ENCODE peak calls at places on chromosome 9, in five cellular contexts. G is stimulated activated CD8-positive, alpha-beta memory T cell treated with anti-CD3 and anti-CD28 coated beads, Interleukin-4, amount 100 ng/mL, for 4 hours; M is NCI-H1694 treated with DMSO at 0.1 percent for 48 hours; S is ELR; A is aorta. C is an unnamed sample.

GRCh38 chr9:133114886-133115603 is 6.0 kb downstream of the RALGDS start:
- DNase-seq in G (no peak), M (no peak), S (no peak), A (peak; percentile 74), C (no peak)

GRCh38 chr9:105067895-105068580 is 140.1 kb upstream of the ABCA1 start:
- DNase-seq in G (no peak), M (no peak), S (peak; percentile 83), A (no peak), C (no peak)

GRCh38 chr9:86287013-86287412 is 4.7 kb upstream of the ISCA1 start:
- DNase-seq in G (no peak), M (peak; percentile 71), S (peak; percentile 68), A (no peak), C (peak; percentile 62)

GRCh38 chr9:105064248-105065118 is 136.5 kb upstream of the ABCA1 start:
- DNase-seq in G (no peak), M (peak; percentile 69), S (peak; percentile 93), A (peak; percentile 88), C (peak; percentile 97)

GRCh38 chr9:125486576-125486975 is 220.4 kb downstream of the MAPKAP1 start:
- DNase-seq in G (no peak), M (no peak), S (no peak), A (no peak), C (no peak)

GRCh38 chr9:135038826-135039225 is 48.6 kb upstream of the OLFM1 start:
- DNase-seq in G (no peak), M (no peak), S (no peak), A (no peak), C (no peak)

GRCh38 chr9:87834357-87834756 is 48.3 kb upstream of the SPATA31E1 start:
- DNase-seq in G (no peak), M (no peak), S (no peak), A (no peak), C (peak; percentile 72)

GRCh38 chr9:78707481-78707977 is 410.6 kb downstream of the PSAT1 start:
- DNase-seq in G (no peak), M (no peak), S (peak; percentile 76), A (no peak), C (no peak)

GRCh38 chr9:94787268-94787667 is 60.8 kb downstream of the AOPEP start:
- DNase-seq in G (no peak), M (no peak), S (no peak), A (no peak), C (no peak)

GRCh38 chr9:37259906-37260305 is 139.5 kb downstream of the ZCCHC7 start:
- DNase-seq in G (no peak), M (no peak), S (no peak), A (no peak), C (no peak)

GRCh38 chr9:72442212-72442607 is 77.2 kb upstream of the ZFAND5 start:
- DNase-seq in G (no peak), M (no peak), S (peak; percentile 94), A (no peak), C (no peak)

GRCh38 chr9:130715270-130716077 is 21.9 kb downstream of the EXOSC2 start:
- DNase-seq in G (no peak), M (no peak), S (peak; percentile 83), A (no peak), C (no peak)

GRCh38 chr9:137797206-137798120 is 80.1 kb upstream of the CACNA1B start:
- DNase-seq in G (no peak), M (no peak), S (no peak), A (peak; percentile 33), C (no peak)

GRCh38 chr9:93154293-93154903 is 20.3 kb upstream of the NINJ1 start:
- DNase-seq in G (no peak), M (peak; percentile 29), S (peak; percentile 56), A (no peak), C (peak; percentile 62)

GRCh38 chr9:13513262-13513661 is 233.8 kb upstream of the MPDZ start:
- DNase-seq in G (no peak), M (no peak), S (no peak), A (no peak), C (no peak)

GRCh38 chr9:14395300-14396082 is 81.5 kb upstream of the NFIB start:
- DNase-seq in G (no peak), M (peak; percentile 88), S (no peak), A (no peak), C (peak; percentile 52)

GRCh38 chr9:2740616-2741015 is 23.3 kb downstream of the KCNV2 start:
- DNase-seq in G (no peak), M (no peak), S (no peak), A (no peak), C (no peak)

GRCh38 chr9:109198736-109199384 is 31.8 kb upstream of the FRRS1L start:
- DNase-seq in G (no peak), M (no peak), S (peak; percentile 23), A (no peak), C (no peak)

GRCh38 chr9:13967011-13967410 is 346.9 kb downstream of the NFIB start:
- DNase-seq in G (no peak), M (no peak), S (no peak), A (no peak), C (no peak)

GRCh38 chr9:124040935-124041816 is 29.6 kb downstream of the LHX2 start:
- DNase-seq in G (no peak), M (peak; percentile 38), S (peak; percentile 32), A (peak; percentile 84), C (peak; percentile 63)

GRCh38 chr9:71758785-71759184 is 9.5 kb downstream of the CEMIP2 start:
- DNase-seq in G (no peak), M (no peak), S (peak; percentile 57), A (no peak), C (no peak)

GRCh38 chr9:93161801-93162635 is 21.9 kb upstream of the WNK2 start:
- DNase-seq in G (no peak), M (no peak), S (no peak), A (no peak), C (no peak)

GRCh38 chr9:133842721-133843227 is 104.6 kb upstream of the SARDH start:
- DNase-seq in G (no peak), M (peak; percentile 83), S (no peak), A (no peak), C (no peak)

GRCh38 chr9:126773004-126773607 is 31.7 kb upstream of the ZBTB43 start:
- DNase-seq in G (no peak), M (no peak), S (peak; percentile 45), A (peak; percentile 26), C (peak; percentile 60)

GRCh38 chr9:17349816-17350215 is 215.0 kb downstream of the CNTLN start:
- DNase-seq in G (no peak), M (no peak), S (peak; percentile 19), A (no peak), C (no peak)

GRCh38 chr9:90680534-90680933 is 37.9 kb upstream of the DIRAS2 start:
- DNase-seq in G (no peak), M (no peak), S (no peak), A (no peak), C (no peak)

GRCh38 chr9:115808108-115808507 is 345.5 kb upstream of the PAPPA start:
- DNase-seq in G (no peak), M (no peak), S (no peak), A (no peak), C (no peak)

GRCh38 chr9:118129541-118129940 is 425.3 kb downstream of the TLR4 start:
- DNase-seq in G (no peak), M (no peak), S (no peak), A (no peak), C (no peak)

GRCh38 chr9:101791938-101792337 is 53.5 kb upstream of the GRIN3A start:
- DNase-seq in G (no peak), M (peak; percentile 3), S (peak; percentile 54), A (no peak), C (peak; percentile 59)

GRCh38 chr9:127567898-127568617 is 44.0 kb upstream of the STXBP1 start:
- DNase-seq in G (no peak), M (no peak), S (no peak), A (peak; percentile 83), C (no peak)

GRCh38 chr9:73154760-73155159 is 3.1 kb downstream of the ANXA1 start:
- DNase-seq in G (no peak), M (no peak), S (peak; percentile 51), A (no peak), C (no peak)

GRCh38 chr9:25350011-25350410 is 328.2 kb downstream of the TUSC1 start:
- DNase-seq in G (no peak), M (peak; percentile 33), S (peak; percentile 2), A (no peak), C (no peak)

GRCh38 chr9:85137606-85138150 is 468.1 kb downstream of the NTRK2 start:
- DNase-seq in G (no peak), M (no peak), S (no peak), A (no peak), C (no peak)

GRCh38 chr9:136634904-136635303 is 27.8 kb upstream of the EGFL7 start:
- DNase-seq in G (no peak), M (no peak), S (peak; percentile 71), A (no peak), C (no peak)

GRCh38 chr9:107314763-107315162 is 31.7 kb downstream of the RAD23B start:
- DNase-seq in G (no peak), M (no peak), S (no peak), A (no peak), C (no peak)

GRCh38 chr9:18480649-18481048 is 6.7 kb downstream of the ADAMTSL1 start:
- DNase-seq in G (no peak), M (no peak), S (peak; percentile 94), A (no peak), C (no peak)

C was measured in BE2C.